ENCODE peak calls at places on chromosomes 16 and 17, in nine cellular contexts. C is NCI-H446 treated with DMSO at 0.1 percent for 48 hours; Y is fibroblast of gingiva; U is left colon; T is stimulated activated naive CD4-positive, alpha-beta T cell; D is stimulated activated CD4-positive, alpha-beta T cell treated with anti-CD3 and anti-CD28 coated beads, Interleukin-1b, Interleukin-23, amount 100 ng/mL, for 1 hour; J is mucosa of gallbladder; E is IMR-90; Q is lung. A is an unnamed sample.

GRCh38 chr17:30323895-30324319 is 9.9 kb downstream of the TMIGD1 start:
- DNase-seq in Q (no peak), U (peak; percentile 34), D (no peak), E (no peak), J (no peak), C (peak; percentile 79), Y (peak; percentile 10), T (peak; percentile 62), A (no peak)

GRCh38 chr17:4945176-4945943 is 3.0 kb downstream of the PFN1 start:
- DNase-seq in T (peak; percentile 52), C (peak; percentile 23), D (peak; percentile 75), Q (peak; percentile 84), E (peak; percentile 93), J (peak; percentile 74), Y (peak; percentile 86), U (peak; percentile 78), A (no peak)

GRCh38 chr17:50238594-50239287 is 35.5 kb upstream of the TMEM92 start:
- DNase-seq in C (no peak), E (peak; percentile 62), U (no peak), Q (no peak), Y (peak; percentile 23), J (no peak), D (no peak), T (no peak), A (no peak)

GRCh38 chr16:88687254-88687576 is 908 bp upstream of the SNAI3 start:
- DNase-seq in Q (no peak), C (no peak), E (no peak), J (no peak), U (no peak), T (no peak), D (no peak), Y (no peak), A (no peak)

GRCh38 chr17:57090560-57091185 is 5.6 kb downstream of the AKAP1 start:
- DNase-seq in D (no peak), C (no peak), Y (peak; percentile 33), E (peak; percentile 5), U (no peak), T (no peak), Q (no peak), J (no peak), A (no peak)

GRCh38 chr17:40493697-40494096 is 7.7 kb downstream of the TNS4 start:
- DNase-seq in C (peak; percentile 45), D (no peak), Q (no peak), T (no peak), E (no peak), J (no peak), U (no peak), Y (no peak), A (no peak)

GRCh38 chr17:80671823-80672105 is 127.1 kb downstream of the RPTOR start:
- DNase-seq in T (no peak), Y (no peak), Q (no peak), E (no peak), D (no peak), J (no peak), C (no peak), U (no peak), A (no peak)

GRCh38 chr16:51155901-51156810 is 5.1 kb upstream of the SALL1 start:
- DNase-seq in J (no peak), E (peak; percentile 49), D (no peak), T (no peak), C (no peak), U (no peak), Q (no peak), Y (peak; percentile 4), A (no peak)

GRCh38 chr16:28092721-28093382 is 29.3 kb upstream of the GSG1L start:
- DNase-seq in C (no peak), Q (no peak), J (no peak), Y (no peak), U (no peak), T (no peak), D (no peak), E (no peak), A (no peak)

GRCh38 chr17:31308372-31308905 is 5.4 kb downstream of the EVI2B start:
- DNase-seq in U (no peak), E (no peak), Q (no peak), J (no peak), T (no peak), D (no peak), Y (no peak), C (no peak), A (no peak)

GRCh38 chr17:44628234-44629188 is 27.8 kb upstream of the MEIOC start:
- DNase-seq in U (peak; percentile 16), T (no peak), Y (peak; percentile 80), E (no peak), J (peak; percentile 11), Q (no peak), C (no peak), D (no peak), A (peak; percentile 14)

GRCh38 chr16:51149251-51149661 is 1.8 kb downstream of the SALL1 start:
- DNase-seq in U (no peak), Q (no peak), D (no peak), C (no peak), T (no peak), E (no peak), Y (no peak), J (no peak), A (no peak)

GRCh38 chr17:12180644-12181261 is 160.1 kb downstream of the MAP2K4 start:
- DNase-seq in D (no peak), Q (no peak), T (no peak), Y (peak; percentile 42), C (no peak), J (peak; percentile 33), U (peak; percentile 16), E (peak; percentile 79), A (no peak)

GRCh38 chr17:45923511-45924268 is 29.3 kb downstream of the MAPT start:
- DNase-seq in D (no peak), Q (no peak), U (no peak), J (no peak), Y (peak; percentile 55), T (no peak), C (no peak), E (peak; percentile 12), A (no peak)

GRCh38 chr17:41810659-41811548 is 845 bp downstream of the P3H4 start:
- DNase-seq in J (no peak), T (peak; percentile 79), E (no peak), D (peak; percentile 10), U (no peak), Q (no peak), Y (no peak), C (no peak), A (no peak)

GRCh38 chr17:73142763-73143395 is 21.9 kb upstream of the SSTR2 start:
- DNase-seq in C (no peak), T (no peak), Y (peak; percentile 9), U (no peak), E (peak; percentile 48), Q (no peak), J (no peak), D (no peak), A (no peak)

GRCh38 chr16:64629622-64630021 is 492.2 kb downstream of the CDH11 start:
- DNase-seq in U (no peak), Q (no peak), D (no peak), E (no peak), J (no peak), T (no peak), Y (no peak), C (peak; percentile 44), A (no peak)

GRCh38 chr17:2566056-2566455 is 27.4 kb upstream of the PAFAH1B1 start:
- DNase-seq in Y (no peak), J (no peak), U (no peak), T (no peak), C (no peak), Q (no peak), D (no peak), E (no peak), A (no peak)

GRCh38 chr16:9966569-9967157 is 215.6 kb downstream of the GRIN2A start:
- DNase-seq in E (no peak), Y (no peak), T (no peak), J (no peak), U (no peak), C (no peak), D (no peak), Q (no peak), A (no peak)

GRCh38 chr16:24668481-24669001 is 60.9 kb upstream of the TNRC6A start:
- DNase-seq in E (peak; percentile 65), T (no peak), C (no peak), J (no peak), Y (peak; percentile 80), Q (no peak), D (no peak), U (no peak), A (no peak)

GRCh38 chr17:80477647-80478478 is 1.5 kb upstream of the NPTX1 start:
- DNase-seq in Y (peak; percentile 32), J (no peak), E (peak; percentile 59), Q (no peak), C (no peak), D (peak; percentile 18), T (peak; percentile 27), U (peak; percentile 25), A (no peak)

GRCh38 chr17:75740631-75741077 is 19.4 kb downstream of the ITGB4 start:
- DNase-seq in Y (no peak), T (no peak), C (no peak), D (no peak), U (no peak), E (no peak), J (no peak), Q (no peak), A (no peak)

GRCh38 chr16:79754081-79754872 is 153.7 kb upstream of the MAF start:
- DNase-seq in T (no peak), C (no peak), J (no peak), U (no peak), Q (no peak), Y (no peak), D (no peak), E (no peak), A (no peak)

GRCh38 chr17:77163001-77163400 is 22.2 kb downstream of the SEC14L1 start:
- DNase-seq in Q (no peak), Y (no peak), C (no peak), E (peak; percentile 19), T (no peak), J (no peak), U (peak; percentile 32), D (no peak), A (no peak)

GRCh38 chr16:11857161-11857560 is 5.8 kb upstream of the RSL1D1 start:
- DNase-seq in T (no peak), C (no peak), Q (no peak), J (no peak), D (no peak), Y (peak; percentile 13), U (no peak), E (peak; percentile 70), A (no peak)

GRCh38 chr17:67636841-67637240 is 80.9 kb upstream of the NOL11 start:
- DNase-seq in C (no peak), D (no peak), J (peak; percentile 27), U (no peak), Q (no peak), T (no peak), E (peak; percentile 64), Y (no peak), A (no peak)

GRCh38 chr17:77404812-77405581 is 264.2 kb downstream of the SEC14L1 start:
- DNase-seq in E (peak; percentile 86), T (peak; percentile 85), C (no peak), Q (peak; percentile 64), J (peak; percentile 59), U (peak; percentile 57), D (peak; percentile 52), Y (peak; percentile 68), A (no peak)

GRCh38 chr17:75633484-75634375 is 496 bp downstream of the SMIM5 start:
- DNase-seq in Q (peak; percentile 90), E (peak; percentile 88), D (peak; percentile 17), Y (peak; percentile 90), C (peak; percentile 42), J (peak; percentile 94), T (peak; percentile 33), U (peak; percentile 94), A (peak; percentile 68)

GRCh38 chr16:48542020-48542473 is 67.9 kb downstream of the N4BP1 start:
- DNase-seq in C (no peak), Y (peak; percentile 69), T (peak; percentile 11), U (peak; percentile 55), J (peak; percentile 62), Q (peak; percentile 61), D (no peak), E (peak; percentile 54), A (peak; percentile 54)

GRCh38 chr17:279776-280175 is 72.8 kb downstream of the RPH3AL start:
- DNase-seq in J (no peak), T (no peak), E (no peak), Y (no peak), Q (no peak), D (no peak), C (no peak), U (no peak), A (no peak)

GRCh38 chr17:31397256-31397939 is 5.9 kb downstream of the RAB11FIP4 start:
- DNase-seq in Y (no peak), J (no peak), C (no peak), E (no peak), Q (no peak), T (no peak), D (no peak), U (no peak), A (no peak)